ENCODE peak calls at places on chromosomes 6 and 20, in four cellular contexts. One of them, this sample, is unnamed.

GRCh38 chr6:169722362-169723199 is 1.7 kb downstream of the PHF10 start:
- DNase-seq in activated naive CD4-positive, alpha-beta T cell treated with Interleukin-2 at 50 U/mL for 16 hours: peak; percentile 37
- DNase-seq in GM13977: peak; percentile 23
- DNase-seq in ACHN: peak; percentile 73
- DNase-seq in this sample: peak; percentile 57

GRCh38 chr20:45993197-45993951 is 15.3 kb upstream of the MMP9 start:
- DNase-seq in ACHN: no peak
- DNase-seq in GM13977: no peak
- DNase-seq in activated naive CD4-positive, alpha-beta T cell treated with Interleukin-2 at 50 U/mL for 16 hours: no peak
- DNase-seq in this sample: no peak

GRCh38 chr20:62996596-62996982 is 10.2 kb downstream of the BHLHE23 start:
- DNase-seq in GM13977: no peak
- DNase-seq in ACHN: no peak
- DNase-seq in activated naive CD4-positive, alpha-beta T cell treated with Interleukin-2 at 50 U/mL for 16 hours: no peak
- DNase-seq in this sample: no peak

GRCh38 chr20:36544134-36545018 is 3.1 kb downstream of the MYL9 start:
- DNase-seq in GM13977: no peak
- DNase-seq in ACHN: peak; percentile 22
- DNase-seq in activated naive CD4-positive, alpha-beta T cell treated with Interleukin-2 at 50 U/mL for 16 hours: no peak
- DNase-seq in this sample: no peak

GRCh38 chr20:44069203-44069931 is 117.6 kb downstream of the JPH2 start:
- DNase-seq in ACHN: no peak
- DNase-seq in GM13977: peak; percentile 75
- DNase-seq in activated naive CD4-positive, alpha-beta T cell treated with Interleukin-2 at 50 U/mL for 16 hours: peak; percentile 51
- DNase-seq in this sample: peak; percentile 55

GRCh38 chr20:10357974-10358373 is 76.0 kb downstream of the MKKS start:
- DNase-seq in GM13977: no peak
- DNase-seq in activated naive CD4-positive, alpha-beta T cell treated with Interleukin-2 at 50 U/mL for 16 hours: no peak
- DNase-seq in ACHN: no peak
- DNase-seq in this sample: no peak

GRCh38 chr6:41940759-41941279 is 789 bp downstream of the CCND3 start:
- DNase-seq in ACHN: peak; percentile 39
- DNase-seq in activated naive CD4-positive, alpha-beta T cell treated with Interleukin-2 at 50 U/mL for 16 hours: peak; percentile 63
- DNase-seq in GM13977: no peak
- DNase-seq in this sample: peak; percentile 66

GRCh38 chr6:12586696-12587095 is 129.9 kb upstream of the PHACTR1 start:
- DNase-seq in GM13977: no peak
- DNase-seq in ACHN: no peak
- DNase-seq in activated naive CD4-positive, alpha-beta T cell treated with Interleukin-2 at 50 U/mL for 16 hours: no peak
- DNase-seq in this sample: no peak

GRCh38 chr20:39897781-39898466 is 791.1 kb downstream of the MAFB start:
- DNase-seq in GM13977: no peak
- DNase-seq in activated naive CD4-positive, alpha-beta T cell treated with Interleukin-2 at 50 U/mL for 16 hours: no peak
- DNase-seq in ACHN: no peak
- DNase-seq in this sample: no peak

GRCh38 chr20:46046588-46047310 is 17.7 kb downstream of the SLC12A5 start:
- DNase-seq in activated naive CD4-positive, alpha-beta T cell treated with Interleukin-2 at 50 U/mL for 16 hours: no peak
- DNase-seq in ACHN: no peak
- DNase-seq in GM13977: no peak
- DNase-seq in this sample: no peak

GRCh38 chr6:146593978-146594377 is 4.8 kb upstream of the ADGB start:
- DNase-seq in GM13977: no peak
- DNase-seq in activated naive CD4-positive, alpha-beta T cell treated with Interleukin-2 at 50 U/mL for 16 hours: no peak
- DNase-seq in ACHN: no peak
- DNase-seq in this sample: no peak

GRCh38 chr6:160882741-160883340 is 108.7 kb upstream of the MAP3K4 start:
- DNase-seq in activated naive CD4-positive, alpha-beta T cell treated with Interleukin-2 at 50 U/mL for 16 hours: no peak
- DNase-seq in ACHN: no peak
- DNase-seq in GM13977: no peak
- DNase-seq in this sample: no peak

GRCh38 chr6:45431314-45432058 is 53.8 kb upstream of the SUPT3H start:
- DNase-seq in ACHN: no peak
- DNase-seq in GM13977: no peak
- DNase-seq in activated naive CD4-positive, alpha-beta T cell treated with Interleukin-2 at 50 U/mL for 16 hours: no peak
- DNase-seq in this sample: no peak

GRCh38 chr6:139538366-139538765 is 163.9 kb upstream of the CITED2 start:
- DNase-seq in ACHN: no peak
- DNase-seq in GM13977: no peak
- DNase-seq in activated naive CD4-positive, alpha-beta T cell treated with Interleukin-2 at 50 U/mL for 16 hours: no peak
- DNase-seq in this sample: no peak

This sample was measured in GM06990.